ENCODE peak calls at places on chromosomes 4 and X, in ten cellular contexts. B is MG63; P is breast epithelium; W is CD8-positive, alpha-beta T cell; F is transverse colon; M is naive thymus-derived CD4-positive, alpha-beta T cell; K is tibial nerve; I is neuronal stem cell; N is NT2/D1; E is AG04450. O is an unnamed sample.
A peak's percentile ranks its signal among the peaks of the same experiment; 100 is the strongest.

GRCh38 chr4:8322794-8323704 is 53.5 kb downstream of the HTRA3 start:
- DNase-seq in B (no peak), P (no peak), W (peak; percentile 34), F (no peak), M (no peak), K (no peak), I (no peak), N (no peak), E (no peak), O (no peak)

GRCh38 chrX:154443479-154443910 is 446 bp upstream of the FAM50A start:
- DNase-seq in B (peak; percentile 23), P (no peak), W (no peak), F (no peak), M (no peak), K (no peak), I (no peak), N (no peak), E (no peak), O (no peak)

GRCh38 chr4:175413561-175413960 is 398.5 kb downstream of the GPM6A start:
- DNase-seq in B (peak; percentile 56), P (no peak), W (no peak), F (no peak), M (no peak), K (no peak), I (no peak), N (no peak), E (no peak), O (no peak)

GRCh38 chr4:129342820-129343219 is 246.9 kb downstream of the C4orf33 start:
- DNase-seq in B (no peak), P (no peak), W (no peak), F (no peak), M (no peak), K (no peak), I (no peak), N (no peak), E (no peak), O (no peak)

GRCh38 chr4:41896648-41897047 is 38.6 kb upstream of the TMEM33 start:
- DNase-seq in B (no peak), P (no peak), W (no peak), F (no peak), M (no peak), K (no peak), I (no peak), N (no peak), E (no peak), O (no peak)

GRCh38 chr4:30269850-30270249 is 450.3 kb upstream of the PCDH7 start:
- DNase-seq in B (no peak), P (no peak), W (no peak), F (no peak), M (no peak), K (no peak), I (no peak), N (no peak), E (no peak), O (no peak)

GRCh38 chr4:2781911-2782310 is 11.0 kb upstream of the SH3BP2 start:
- DNase-seq in B (no peak), P (no peak), W (peak; percentile 11), F (no peak), M (no peak), K (no peak), I (no peak), N (no peak), E (no peak), O (no peak)

GRCh38 chr4:86452323-86452995 is 92.6 kb upstream of the MAPK10 start:
- DNase-seq in B (no peak), P (no peak), W (no peak), F (no peak), M (no peak), K (no peak), I (no peak), N (no peak), E (no peak), O (no peak)

GRCh38 chr4:169682360-169683047 is 62.1 kb downstream of the CLCN3 start:
- DNase-seq in B (no peak), P (no peak), W (no peak), F (no peak), M (no peak), K (no peak), I (no peak), N (no peak), E (no peak), O (no peak)

GRCh38 chr4:67746797-67747495 is 7.2 kb downstream of the GNRHR start:
- DNase-seq in B (no peak), P (no peak), W (no peak), F (no peak), M (peak; percentile 41), K (no peak), I (peak; percentile 33), N (no peak), E (no peak), O (no peak)

GRCh38 chr4:84808332-84808731 is 158.2 kb downstream of the WDFY3 start:
- DNase-seq in B (no peak), P (no peak), W (no peak), F (no peak), M (no peak), K (no peak), I (no peak), N (no peak), E (no peak), O (no peak)

GRCh38 chr4:72430988-72431387 is 138.0 kb downstream of the ADAMTS3 start:
- DNase-seq in B (no peak), P (no peak), W (no peak), F (no peak), M (no peak), K (no peak), I (no peak), N (no peak), E (no peak), O (no peak)

GRCh38 chr4:128862608-128863313 is 53.3 kb downstream of the JADE1 start:
- DNase-seq in B (no peak), P (no peak), W (no peak), F (no peak), M (peak; percentile 8), K (no peak), I (no peak), N (no peak), E (no peak), O (no peak)

GRCh38 chrX:154467556-154467955 is 9.5 kb downstream of the PLXNA3 start:
- DNase-seq in B (no peak), P (no peak), W (no peak), F (no peak), M (no peak), K (no peak), I (no peak), N (no peak), E (no peak), O (no peak)

GRCh38 chr4:149987330-149987751 is 90.9 kb upstream of the DCLK2 start:
- DNase-seq in B (no peak), P (no peak), W (no peak), F (no peak), M (no peak), K (no peak), I (no peak), N (no peak), E (no peak), O (no peak)

GRCh38 chr4:80173841-80174240 is 23.5 kb upstream of the PRDM8 start:
- DNase-seq in B (peak; percentile 50), P (no peak), W (no peak), F (no peak), M (no peak), K (no peak), I (no peak), N (no peak), E (no peak), O (no peak)

GRCh38 chrX:133444952-133445831 is 29.9 kb upstream of the GPC4 start:
- DNase-seq in B (no peak), P (no peak), W (no peak), F (peak; percentile 16), M (no peak), K (no peak), I (no peak), N (no peak), E (no peak), O (no peak)

GRCh38 chrX:43880439-43880838 is 1.8 kb downstream of the MAOB start:
- DNase-seq in B (no peak), P (no peak), W (no peak), F (no peak), M (no peak), K (no peak), I (no peak), N (no peak), E (no peak), O (no peak)

GRCh38 chr4:338759-339097 is 1.1 kb downstream of the ZNF141 start:
- DNase-seq in B (no peak), P (no peak), W (no peak), F (no peak), M (no peak), K (no peak), I (no peak), N (no peak), E (no peak), O (no peak)
- H3K9me3 ChIP-seq in B (no peaks in the 10 kb centered on the region), P (peaks cover 18% of the 10 kb centered on the region), W (peaks cover 26% of the 10 kb centered on the region), F (peaks cover 28% of the 10 kb centered on the region), M (peaks cover 23% of the 10 kb centered on the region), K (no peaks in the 10 kb centered on the region), I (peaks cover 7% of the 10 kb centered on the region), N (no peaks in the 10 kb centered on the region), E (peaks cover 43% of the 10 kb centered on the region), O (peaks cover 23% of the 10 kb centered on the region)

DNA sequence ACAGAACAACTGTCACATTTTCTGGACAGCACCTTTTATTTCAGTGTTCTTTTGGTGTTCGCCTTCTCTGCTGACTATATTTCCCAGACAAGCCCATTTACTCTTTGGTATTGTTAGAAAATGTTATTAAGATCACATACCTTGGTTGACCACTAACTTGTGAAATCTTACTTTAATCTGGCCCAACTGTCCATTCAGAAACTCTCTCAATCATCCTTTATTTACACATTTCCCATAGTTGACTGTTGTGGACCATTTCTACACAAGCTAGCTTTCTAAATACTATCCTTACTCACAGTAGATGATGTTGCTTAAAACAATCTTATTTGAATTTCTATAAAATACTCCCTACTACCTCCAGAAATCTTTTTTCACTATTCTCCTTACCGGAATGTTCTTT is 64.7 kb downstream of the QRFPR start:
- DNase-seq in B (no peak), P (no peak), W (no peak), F (no peak), M (no peak), K (no peak), I (no peak), N (no peak), E (no peak), O (no peak)
- H3K9me3 ChIP-seq in B (no peaks in the 10 kb centered on the region), P (no peaks in the 10 kb centered on the region), W (no peaks in the 10 kb centered on the region), F (no peaks in the 10 kb centered on the region), M (no peaks in the 10 kb centered on the region), K (no peaks in the 10 kb centered on the region), I (no peaks in the 10 kb centered on the region), N (no peaks in the 10 kb centered on the region), E (no peaks in the 10 kb centered on the region), O (no peaks in the 10 kb centered on the region)

DNA sequence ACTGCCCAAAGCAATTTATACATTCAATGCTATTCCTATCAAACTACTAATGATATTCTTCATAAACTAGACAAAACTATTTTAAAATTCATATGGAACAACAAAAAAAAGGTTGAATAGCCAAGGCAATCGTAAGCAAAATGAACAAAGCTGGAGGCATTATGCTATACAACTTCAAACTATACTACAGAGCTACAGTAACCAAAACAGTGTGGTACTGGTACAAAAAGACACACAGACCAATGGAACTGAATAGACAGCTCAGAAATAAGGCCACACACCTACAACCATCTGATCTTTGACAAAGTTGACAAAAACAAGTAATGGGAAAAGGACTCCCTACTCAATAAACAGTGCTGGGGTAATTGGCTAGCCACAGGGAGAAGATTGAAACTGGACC is 67.0 kb downstream of the FGF16 start:
- DNase-seq in B (no peak), P (no peak), W (no peak), F (no peak), M (no peak), K (no peak), I (no peak), N (no peak), E (no peak), O (no peak)
- H3K9me3 ChIP-seq in B (no peaks in the 10 kb centered on the region), P (no peaks in the 10 kb centered on the region), W (no peaks in the 10 kb centered on the region), F (no peaks in the 10 kb centered on the region), M (no peaks in the 10 kb centered on the region), K (no peaks in the 10 kb centered on the region), I (peaks cover 2% of the 10 kb centered on the region), N (no peaks in the 10 kb centered on the region), E (no peaks in the 10 kb centered on the region), O (no peaks in the 10 kb centered on the region)

GRCh38 chrX:110557864-110558263 is 199.2 kb downstream of the RTL9 start:
- DNase-seq in B (no peak), P (no peak), W (no peak), F (no peak), M (no peak), K (no peak), I (no peak), N (no peak), E (no peak), O (no peak)
- H3K9me3 ChIP-seq in B (no peaks in the 10 kb centered on the region), P (peaks cover 16% of the 10 kb centered on the region), W (no peaks in the 10 kb centered on the region), F (no peaks in the 10 kb centered on the region), M (no peaks in the 10 kb centered on the region), K (no peaks in the 10 kb centered on the region), I (no peaks in the 10 kb centered on the region), N (peaks cover 18% of the 10 kb centered on the region), E (peaks cover 6% of the 10 kb centered on the region), O (no peaks in the 10 kb centered on the region)